ENCODE peak calls at places on chromosomes 5 and 9, in five cellular contexts. P is left colon, M is NCI-H460, K is mucosa of gallbladder, H is amniotic stem cell. V is an unnamed sample.

GRCh38 chr5:14580037-14581034 is 1.3 kb upstream of the OTULINL start:
- DNase-seq in P (peak), M (no peak), K (no peak), H (no peak), V (no peak)

GRCh38 chr5:378976-379742 is 57.6 kb downstream of the AHRR start:
- DNase-seq in P (peak), M (no peak), K (peak), H (no peak), V (no peak)

GRCh38 chr5:93421987-93422391 is 159.0 kb downstream of the NR2F1-AS1 start:
- DNase-seq in P (no peak), M (no peak), K (no peak), H (no peak), V (no peak)

GRCh38 chr9:109150925-109151547 is 16.0 kb downstream of the FRRS1L start:
- DNase-seq in P (peak), M (no peak), K (no peak), H (no peak), V (no peak)

GRCh38 chr5:92372766-92373165 is 989.6 kb upstream of the ARRDC3 start:
- DNase-seq in P (no peak), M (no peak), K (no peak), H (no peak), V (no peak)

GRCh38 chr5:147290261-147290660 is 55.4 kb downstream of the STK32A start:
- DNase-seq in P (no peak), M (no peak), K (no peak), H (no peak), V (no peak)

GRCh38 chr9:99076483-99077171 is 28.3 kb upstream of the TGFBR1 start:
- DNase-seq in P (no peak), M (no peak), K (peak), H (no peak), V (peak)

GRCh38 chr5:56601641-56602071 is 213.7 kb upstream of the MAP3K1 start:
- DNase-seq in P (no peak), M (no peak), K (no peak), H (no peak), V (no peak)

GRCh38 chr9:76353280-76353679 is 40.9 kb downstream of the RFK start:
- DNase-seq in P (no peak), M (no peak), K (no peak), H (no peak), V (no peak)

GRCh38 chr5:129051283-129051682 is 43.3 kb upstream of the ISOC1 start:
- DNase-seq in P (no peak), M (no peak), K (no peak), H (no peak), V (no peak)

GRCh38 chr9:90836396-90837080 is 34.9 kb downstream of the SYK start:
- DNase-seq in P (no peak), M (no peak), K (no peak), H (no peak), V (no peak)

V was measured in activated naive CD8-positive, alpha-beta T cell treated with anti-CD3 and anti-CD28 coated beads for 36 hours.